ENCODE peak calls at places on chromosomes 3 and 15, in five cellular contexts. U is WTC11, M is A549, S is HepG2, B is GM12878. L is an unnamed sample.

GRCh38 chr3:17055374-17056276 is 170.9 kb downstream of the PLCL2 start:
- DNase-seq in U (no peak), M (no peak), S (no peak), B (peak), L (no peak)

GRCh38 chr15:86645861-86646393 is 566.3 kb downstream of the AGBL1 start:
- DNase-seq in U (no peak), M (no peak), S (no peak), B (no peak), L (no peak)

GRCh38 chr15:31080618-31081017 is 20.9 kb downstream of the TRPM1 start:
- DNase-seq in U (peak), M (peak), S (no peak), B (no peak), L (peak)

GRCh38 chr15:29685156-29686078 is 136.9 kb downstream of the TJP1 start:
- DNase-seq in U (no peak), M (no peak), S (no peak), B (no peak), L (no peak)

GRCh38 chr3:72316501-72317279 is 531.6 kb downstream of the SHQ1 start:
- DNase-seq in U (no peak), M (no peak), S (no peak), B (no peak), L (no peak)

GRCh38 chr15:56243117-56243773 is 434 bp downstream of the RFX7 start:
- DNase-seq in U (peak), M (peak), S (no peak), B (no peak), L (peak)

GRCh38 chr15:80512729-80513670 is 108.8 kb downstream of the ARNT2 start:
- DNase-seq in U (no peak), M (peak), S (peak), B (no peak), L (no peak)

GRCh38 chr15:69593981-69594966 is 141.7 kb downstream of the RPLP1 start:
- DNase-seq in U (no peak), M (peak), S (peak), B (no peak), L (no peak)

GRCh38 chr15:60905587-60905986 is 323.5 kb downstream of the RORA start:
- DNase-seq in U (peak), M (no peak), S (no peak), B (no peak), L (no peak)

GRCh38 chr3:98903705-98904481 is 2.4 kb upstream of the DCBLD2 start:
- DNase-seq in U (no peak), M (no peak), S (no peak), B (no peak), L (no peak)

GRCh38 chr3:131083190-131083863 is 56.6 kb downstream of the NEK11 start:
- DNase-seq in U (peak), M (no peak), S (no peak), B (no peak), L (no peak)

GRCh38 chr15:78651930-78652655 is 11.1 kb upstream of the CHRNB4 start:
- DNase-seq in U (no peak), M (no peak), S (no peak), B (no peak), L (no peak)

GRCh38 chr3:89059201-89059600 is 48.2 kb upstream of the EPHA3 start:
- DNase-seq in U (no peak), M (no peak), S (no peak), B (no peak), L (no peak)
- TF ChIP-seq ESRRA in U (no peak), M (no peak), S (no peak), B (no peak), L (no peak)

GRCh38 chr3:197003461-197004385 is 25.9 kb downstream of the MELTF start:
- DNase-seq in U (no peak), M (no peak), S (no peak), B (no peak), L (no peak)
- TF ChIP-seq ESRRA in U (no peak), M (no peak), S (no peak), B (no peak), L (no peak)

GRCh38 chr3:39148116-39149058 is 5.0 kb downstream of the CSRNP1 start:
- DNase-seq in U (no peak), M (no peak), S (no peak), B (no peak), L (peak)
- TF ChIP-seq ESRRA in U (no peak), M (no peak), S (no peak), B (no peak), L (no peak)

GRCh38 chr3:100465871-100466777 is 26.3 kb upstream of the TMEM45A start:
- DNase-seq in U (no peak), M (no peak), S (no peak), B (peak), L (no peak)
- TF ChIP-seq ESRRA in U (no peak), M (no peak), S (no peak), B (no peak), L (no peak)

DNA sequence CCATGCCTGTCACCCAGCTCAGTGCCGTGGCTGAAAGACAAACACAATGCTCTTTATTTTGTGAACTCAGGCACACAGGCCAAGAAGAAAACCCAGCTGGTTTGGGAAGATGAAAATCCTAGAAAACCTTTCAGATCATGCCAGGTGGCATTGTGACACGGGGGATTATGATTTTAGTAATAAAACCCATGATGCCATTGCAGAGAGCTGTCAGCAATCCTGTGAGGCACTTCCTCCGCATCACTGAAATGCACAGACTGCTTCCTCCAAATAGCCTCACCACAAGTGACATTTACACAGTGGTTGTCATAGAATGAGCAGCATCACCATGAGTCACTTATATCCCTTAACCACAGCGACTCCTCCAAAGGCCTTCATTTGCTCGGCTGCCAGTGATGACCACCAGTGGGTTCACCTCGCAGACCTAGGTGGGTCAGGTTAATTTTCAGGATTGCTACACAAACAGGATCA is 22.7 kb downstream of the ABHD6 start:
- DNase-seq in U (no peak), M (peak), S (no peak), B (no peak), L (no peak)
- TF ChIP-seq ESRRA in U (no peak), M (no peak), S (no peak), B (no peak), L (no peak)

DNA sequence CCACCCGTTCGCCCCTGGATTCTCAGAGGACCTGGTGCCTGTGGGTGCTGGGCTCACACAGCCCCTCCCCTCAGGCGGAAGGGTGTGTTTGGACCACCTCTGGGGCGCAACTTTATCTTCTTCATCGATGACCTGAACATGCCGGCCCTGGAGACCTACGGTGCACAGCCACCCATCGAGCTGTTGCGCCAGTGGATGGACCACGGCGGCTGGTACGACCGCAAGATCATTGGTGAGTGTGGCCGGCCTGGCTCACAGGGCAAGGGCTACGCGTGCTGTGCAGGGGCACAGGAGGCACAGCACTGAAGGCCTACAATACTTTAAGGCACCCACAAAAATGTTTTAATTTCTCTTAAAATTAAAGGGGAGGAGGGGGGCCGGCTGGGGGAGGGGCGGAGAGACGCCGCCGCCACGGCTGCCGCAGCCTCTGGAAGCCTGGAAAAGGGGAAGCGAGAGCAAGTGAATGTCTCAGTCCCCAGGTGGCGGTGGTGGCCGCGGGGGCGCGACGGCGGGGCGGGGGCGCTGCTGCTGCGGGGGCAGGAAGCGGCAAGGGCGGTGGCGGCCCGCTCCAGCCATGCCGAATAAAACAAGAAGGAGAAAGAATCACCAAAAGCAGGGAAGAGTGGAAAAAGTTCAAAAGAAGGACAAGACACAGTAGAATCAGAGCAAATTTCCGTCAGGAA is 56.8 kb downstream of the DNAH1 start:
- DNase-seq in U (peak), M (no peak), S (no peak), B (no peak), L (peak)
- TF ChIP-seq ESRRA in U (no peak), M (no peak), S (no peak), B (no peak), L (no peak)